ENCODE peak calls at places on chromosomes 11 and 22, in four cellular contexts. S, F, M and P are unnamed samples.

GRCh38 chr22:20237480-20238440 is 30.4 kb downstream of the RTN4R start:
- DNase-seq in S (no peak), F (no peak), M (no peak), P (no peak)

GRCh38 chr11:35106595-35106994 is 32.4 kb upstream of the CD44 start:
- DNase-seq in S (no peak), F (no peak), M (no peak), P (no peak)

GRCh38 chr22:25643232-25644000 is 78.9 kb downstream of the GRK3 start:
- DNase-seq in S (no peak), F (no peak), M (no peak), P (no peak)

GRCh38 chr11:80315263-80315662 is 874.4 kb upstream of the TENM4 start:
- DNase-seq in S (no peak), F (no peak), M (no peak), P (no peak)

GRCh38 chr11:108593214-108593909 is at the start of gene EXPH5:
- DNase-seq in S (peak), F (peak), M (peak), P (peak)

GRCh38 chr11:104704888-104705287 is 193.4 kb downstream of the CASP12 start:
- DNase-seq in S (no peak), F (no peak), M (no peak), P (no peak)

GRCh38 chr22:31241936-31242335 is 29.8 kb downstream of the LIMK2 start:
- DNase-seq in S (no peak), F (no peak), M (no peak), P (peak)

GRCh38 chr22:43900206-43900605 is 8.4 kb upstream of the PNPLA5 start:
- DNase-seq in S (no peak), F (no peak), M (no peak), P (no peak)

GRCh38 chr11:41307371-41308080 is 151.9 kb downstream of the LRRC4C start:
- DNase-seq in S (no peak), F (no peak), M (no peak), P (no peak)

GRCh38 chr11:64974124-64974523 is 2.2 kb upstream of the MAJIN start:
- DNase-seq in S (no peak), F (no peak), M (no peak), P (no peak)

GRCh38 chr22:42069801-42070516 is 653 bp downstream of the NAGA start:
- DNase-seq in S (no peak), F (no peak), M (no peak), P (no peak)

GRCh38 chr11:64230209-64230984 is at the start of gene DNAJC4:
- DNase-seq in S (peak), F (peak), M (peak), P (peak)

GRCh38 chr11:12691473-12691872 is 17.3 kb downstream of the TEAD1 start:
- DNase-seq in S (no peak), F (peak), M (no peak), P (peak)

GRCh38 chr11:75499423-75500305 is 26.1 kb downstream of the GDPD5 start:
- DNase-seq in S (peak), F (no peak), M (no peak), P (peak)

GRCh38 chr22:50502096-50502495 is 5.4 kb downstream of the LMF2 start:
- DNase-seq in S (no peak), F (no peak), M (no peak), P (no peak)

GRCh38 chr11:102155676-102156075 is 45.4 kb downstream of the YAP1 start:
- DNase-seq in S (no peak), F (no peak), M (no peak), P (peak)

GRCh38 chr11:130650456-130651068 is 202.1 kb downstream of the ADAMTS15 start:
- DNase-seq in S (no peak), F (no peak), M (no peak), P (peak)

GRCh38 chr11:111439905-111440304 is 60.8 kb upstream of the POU2AF1 start:
- DNase-seq in S (no peak), F (no peak), M (no peak), P (no peak)

GRCh38 chr11:125514336-125515101 is 18.5 kb upstream of the FEZ1 start:
- DNase-seq in S (no peak), F (no peak), M (no peak), P (peak)

GRCh38 chr11:33658195-33658900 is 42.3 kb downstream of the C11orf91 start:
- DNase-seq in S (no peak), F (no peak), M (no peak), P (no peak)

GRCh38 chr11:126870021-126870420 is 130.5 kb downstream of the KIRREL3 start:
- DNase-seq in S (no peak), F (no peak), M (no peak), P (no peak)

GRCh38 chr22:22038178-22038880 is 55.7 kb upstream of the TOP3B start:
- DNase-seq in S (no peak), F (no peak), M (no peak), P (peak)

GRCh38 chr22:25039255-25039654 is 86.7 kb downstream of the KIAA1671 start:
- DNase-seq in S (no peak), F (no peak), M (no peak), P (no peak)

GRCh38 chr11:19817870-19818269 is 105.2 kb downstream of the NAV2 start:
- DNase-seq in S (no peak), F (no peak), M (no peak), P (no peak)

GRCh38 chr11:62233730-62234129 is 8.3 kb upstream of the SCGB1D2 start:
- DNase-seq in S (no peak), F (no peak), M (no peak), P (no peak)

GRCh38 chr11:111733009-111733408 is 33.2 kb downstream of the PPP2R1B start:
- DNase-seq in S (no peak), F (no peak), M (no peak), P (peak)

GRCh38 chr22:49099496-49100124 is 728.1 kb downstream of the BRD1 start:
- DNase-seq in S (peak), F (no peak), M (no peak), P (no peak)

GRCh38 chr22:45499746-45500145 is 2.9 kb upstream of the FBLN1 start:
- DNase-seq in S (no peak), F (no peak), M (no peak), P (no peak)

GRCh38 chr11:57474017-57474750 is 13.9 kb downstream of the RTN4RL2 start:
- DNase-seq in S (no peak), F (no peak), M (peak), P (peak)

GRCh38 chr11:93984205-93984586 is 37.0 kb upstream of the HEPHL1 start:
- DNase-seq in S (no peak), F (no peak), M (no peak), P (peak)

GRCh38 chr11:62554377-62554776 is 7.8 kb upstream of the AHNAK start:
- DNase-seq in S (no peak), F (no peak), M (no peak), P (no peak)

GRCh38 chr11:86214710-86215109 is 29.8 kb upstream of the EED start:
- DNase-seq in S (no peak), F (no peak), M (no peak), P (no peak)

DNA sequence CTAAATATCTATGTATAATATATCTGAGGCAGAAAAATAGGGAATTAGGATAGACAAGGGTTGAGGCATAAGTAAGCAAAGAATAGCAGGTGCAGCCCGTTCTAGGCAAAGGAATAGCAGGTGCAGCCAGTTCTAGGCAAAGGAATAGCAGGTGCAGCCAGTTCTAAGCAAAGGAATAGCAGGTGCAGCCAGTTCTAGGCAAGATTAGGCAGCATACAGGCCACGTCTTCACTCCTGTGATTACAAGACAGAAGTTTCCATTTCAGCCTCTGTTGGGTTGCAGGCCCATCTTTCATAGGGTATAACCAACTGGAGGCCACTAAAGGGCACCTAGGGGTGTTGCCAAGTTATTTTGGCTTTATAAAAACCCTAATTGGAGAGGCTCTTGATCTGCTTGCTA is 28.8 kb upstream of the CHORDC1 start:
- DNase-seq in S (no peak), F (no peak), M (no peak), P (no peak)
- TF ChIP-seq MAZ in S (no peak), F (no peak), M (no peak), P (no peak)

DNA sequence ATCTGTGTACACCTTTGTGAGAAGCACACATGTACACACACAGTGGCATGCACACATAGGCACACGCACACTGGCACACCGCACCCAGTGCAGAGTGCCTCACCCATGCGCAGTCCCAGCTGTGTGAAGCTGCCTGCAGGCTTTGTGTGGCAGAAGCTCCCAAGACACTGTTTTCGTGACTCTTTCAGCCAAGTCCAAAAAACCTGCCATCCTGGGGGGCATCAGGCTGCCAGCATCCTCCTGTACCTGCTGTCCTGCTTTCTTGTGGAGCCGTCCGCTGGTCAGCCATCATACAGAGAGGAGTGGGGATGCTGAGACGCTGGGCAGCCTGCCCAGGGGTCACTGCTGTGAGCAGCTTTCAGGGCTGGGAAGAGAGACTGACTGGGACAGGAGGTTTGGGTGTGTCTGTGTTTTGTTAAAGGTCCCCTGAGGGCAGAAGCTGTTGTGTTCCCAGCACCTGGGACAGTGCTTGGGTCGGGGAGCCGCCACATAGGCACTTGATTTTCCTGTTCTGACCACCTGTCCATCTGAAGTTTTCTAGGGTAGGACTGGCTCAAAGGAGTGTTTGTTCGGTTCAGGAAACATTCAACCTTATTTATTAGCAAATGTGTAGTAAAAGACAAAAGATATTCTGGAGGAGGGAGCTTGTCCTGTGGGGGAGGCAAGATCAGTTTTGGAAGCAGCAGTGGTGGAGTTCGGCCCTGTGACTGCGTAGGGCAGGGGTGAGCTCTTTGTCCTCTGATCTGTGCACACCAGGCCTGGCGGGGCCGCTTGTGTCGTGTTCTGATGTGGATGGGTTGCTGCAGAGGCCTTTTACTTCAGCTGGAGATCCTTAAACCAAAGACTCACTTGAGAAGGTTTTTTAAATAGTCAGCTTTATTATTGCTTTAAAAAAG is 29.7 kb downstream of the AP2A2 start:
- DNase-seq in S (no peak), F (no peak), M (no peak), P (no peak)
- TF ChIP-seq MAZ in S (no peak), F (no peak), M (no peak), P (no peak)

DNA sequence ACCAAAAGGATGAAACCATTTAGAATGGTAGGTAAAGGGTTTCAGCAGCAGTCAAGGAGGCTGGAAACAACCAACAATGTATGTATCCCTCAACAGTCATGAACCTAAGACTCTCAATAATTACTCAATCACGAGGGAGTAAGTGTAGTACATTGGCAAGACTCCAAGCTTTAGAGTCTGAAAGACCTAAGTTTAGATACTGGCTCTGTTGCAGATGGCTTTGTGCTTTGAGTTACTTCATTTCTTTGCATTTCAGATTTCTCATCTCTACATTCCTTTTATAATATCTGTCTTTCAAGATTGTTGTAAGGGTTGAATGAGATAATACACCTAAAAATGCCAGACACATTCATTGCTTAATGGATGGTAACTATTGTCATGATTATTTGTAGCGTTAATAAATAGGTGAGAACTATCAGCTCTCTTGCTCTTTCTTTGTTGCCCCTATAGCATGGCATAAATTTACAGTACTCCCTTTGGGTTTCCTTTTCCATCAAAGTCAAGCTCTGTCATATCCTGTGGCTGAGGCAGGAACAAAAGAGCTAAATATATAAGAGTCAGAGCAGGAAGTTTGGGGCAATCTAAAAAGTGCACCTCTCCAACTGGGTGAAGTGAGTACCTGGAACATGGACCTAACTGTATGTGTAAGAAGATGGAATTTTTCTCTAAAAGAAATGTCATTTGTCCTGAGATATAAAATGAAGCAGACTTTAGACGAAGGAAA is 228.2 kb upstream of the ZC3H12C start:
- DNase-seq in S (no peak), F (no peak), M (no peak), P (peak)
- TF ChIP-seq MAZ in S (no peak), F (no peak), M (no peak), P (no peak)

GRCh38 chr22:35353318-35353717 is 27.6 kb upstream of the HMOX1 start:
- DNase-seq in S (no peak), F (no peak), M (no peak), P (no peak)
- TF ChIP-seq MAZ in S (no peak), F (no peak), M (no peak), P (no peak)

GRCh38 chr11:73321342-73322110 is 13.4 kb downstream of the ARHGEF17 start:
- DNase-seq in S (no peak), F (no peak), M (no peak), P (peak)
- TF ChIP-seq MAZ in S (no peak), F (no peak), M (no peak), P (peak)

GRCh38 chr11:69512136-69512535 is 30.7 kb downstream of the LINC01488 start:
- DNase-seq in S (no peak), F (no peak), M (no peak), P (no peak)

GRCh38 chr11:69510471-69511357 is 29.3 kb downstream of the LINC01488 start:
- DNase-seq in S (no peak), F (no peak), M (no peak), P (peak)

GRCh38 chr11:69512790-69513189 is 31.3 kb downstream of the LINC01488 start:
- DNase-seq in S (no peak), F (no peak), M (no peak), P (no peak)

GRCh38 chr11:69509846-69510390 is 28.5 kb downstream of the LINC01488 start:
- DNase-seq in S (no peak), F (no peak), M (no peak), P (no peak)

DNA sequence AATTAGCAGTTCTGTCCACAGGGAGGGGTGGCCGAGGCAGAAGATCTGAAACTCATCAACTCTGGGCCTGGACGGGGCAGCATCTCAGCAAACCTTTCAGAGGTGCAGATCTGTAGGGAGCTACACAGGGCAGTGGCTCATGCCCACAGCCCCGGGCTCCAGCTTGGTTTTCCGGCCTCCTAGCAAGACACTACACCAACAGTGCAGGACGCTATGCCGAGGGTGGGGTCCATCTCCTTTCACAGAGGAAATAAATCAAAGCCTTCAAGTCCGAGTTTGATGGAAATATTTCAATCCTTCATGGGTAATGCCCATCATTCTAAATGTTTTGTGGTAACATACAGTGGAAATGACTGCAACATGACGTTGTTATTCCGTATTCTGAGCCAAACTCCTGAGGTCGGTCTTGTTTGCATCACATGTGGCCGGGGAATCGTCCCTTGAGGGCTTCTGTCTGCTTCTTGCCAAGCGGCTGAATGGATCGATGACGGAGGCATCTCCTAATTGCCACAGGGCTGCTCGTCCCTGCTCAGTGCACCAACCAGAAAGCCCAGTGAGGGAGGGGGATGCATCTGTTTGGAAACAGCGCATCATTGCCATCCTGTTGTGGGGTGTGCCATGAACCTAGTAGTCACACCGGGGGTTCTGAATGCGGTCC is 30.0 kb downstream of the LINC01488 start:
- DNase-seq in S (no peak), F (no peak), M (no peak), P (no peak)
- TF ChIP-seq MAZ in S (no peak), F (no peak), M (no peak), P (no peak)